ENCODE peak calls at places on chromosome 3, in four cellular contexts. One of them, this sample, is unnamed.

GRCh38 chr3:38138347-38139190 is at the start of gene MYD88:
- DNase-seq in HepG2: peak; percentile 63
- DNase-seq in GM12878: no peak
- DNase-seq in K562: peak; percentile 83
- DNase-seq in this sample: peak; percentile 82

GRCh38 chr3:128052831-128053419 is 688 bp downstream of the SEC61A1 start:
- DNase-seq in HepG2: peak; percentile 46
- DNase-seq in GM12878: no peak
- DNase-seq in K562: no peak
- DNase-seq in this sample: no peak

GRCh38 chr3:32406481-32407408 is 15.1 kb downstream of the CMTM7 start:
- DNase-seq in GM12878: no peak
- DNase-seq in HepG2: no peak
- DNase-seq in K562: no peak
- DNase-seq in this sample: no peak

GRCh38 chr3:183641875-183642274 is 6.5 kb downstream of the KLHL24 start:
- DNase-seq in K562: no peak
- DNase-seq in GM12878: no peak
- DNase-seq in HepG2: no peak
- DNase-seq in this sample: no peak

GRCh38 chr3:170762081-170762480 is 107.9 kb downstream of the RPL22L1 start:
- DNase-seq in K562: no peak
- DNase-seq in GM12878: no peak
- DNase-seq in HepG2: no peak
- DNase-seq in this sample: no peak

GRCh38 chr3:10419637-10420232 is 85.7 kb downstream of the ATP2B2 start:
- DNase-seq in HepG2: no peak
- DNase-seq in GM12878: no peak
- DNase-seq in K562: peak; percentile 55
- DNase-seq in this sample: no peak

GRCh38 chr3:27986204-27986879 is 255.1 kb upstream of the CMC1 start:
- DNase-seq in K562: no peak
- DNase-seq in HepG2: no peak
- DNase-seq in GM12878: no peak
- DNase-seq in this sample: peak; percentile 80

GRCh38 chr3:169661567-169662214 is 1.8 kb downstream of the MECOM start:
- DNase-seq in HepG2: no peak
- DNase-seq in K562: peak; percentile 19
- DNase-seq in GM12878: no peak
- DNase-seq in this sample: peak; percentile 43

GRCh38 chr3:141402476-141403171 is 34.3 kb downstream of the ZBTB38 start:
- DNase-seq in K562: no peak
- DNase-seq in HepG2: peak; percentile 33
- DNase-seq in GM12878: no peak
- DNase-seq in this sample: peak; percentile 84

GRCh38 chr3:115657168-115657567 is 33.9 kb downstream of the GAP43 start:
- DNase-seq in HepG2: no peak
- DNase-seq in K562: no peak
- DNase-seq in GM12878: no peak
- DNase-seq in this sample: peak; percentile 55

GRCh38 chr3:130915567-130916292 is 21.8 kb downstream of the ATP2C1 start:
- DNase-seq in HepG2: no peak
- DNase-seq in K562: no peak
- DNase-seq in GM12878: no peak
- DNase-seq in this sample: no peak

GRCh38 chr3:178083906-178084823 is 452.1 kb upstream of the KCNMB2 start:
- DNase-seq in K562: peak; percentile 26
- DNase-seq in HepG2: peak; percentile 10
- DNase-seq in GM12878: no peak
- DNase-seq in this sample: peak; percentile 58

GRCh38 chr3:146164071-146164470 is 3.1 kb upstream of the PLOD2 start:
- DNase-seq in GM12878: no peak
- DNase-seq in K562: no peak
- DNase-seq in HepG2: no peak
- DNase-seq in this sample: no peak

GRCh38 chr3:48414376-48415250 is 15.3 kb downstream of the PLXNB1 start:
- DNase-seq in K562: no peak
- DNase-seq in GM12878: no peak
- DNase-seq in HepG2: no peak
- DNase-seq in this sample: no peak

GRCh38 chr3:175702956-175703355 is 843.8 kb downstream of the NAALADL2 start:
- DNase-seq in HepG2: no peak
- DNase-seq in K562: no peak
- DNase-seq in GM12878: no peak
- DNase-seq in this sample: no peak

GRCh38 chr3:42906085-42906904 is at the start of gene ZNF662:
- DNase-seq in K562: no peak
- DNase-seq in GM12878: no peak
- DNase-seq in HepG2: no peak
- DNase-seq in this sample: peak; percentile 27

GRCh38 chr3:48518755-48519154 is 14.8 kb upstream of the SHISA5 start:
- DNase-seq in GM12878: no peak
- DNase-seq in HepG2: no peak
- DNase-seq in K562: no peak
- DNase-seq in this sample: no peak

GRCh38 chr3:182490601-182491485 is 302.5 kb upstream of the ATP11B start:
- DNase-seq in GM12878: no peak
- DNase-seq in HepG2: peak; percentile 7
- DNase-seq in K562: peak; percentile 20
- DNase-seq in this sample: peak; percentile 77

GRCh38 chr3:126116526-126116925 is 32.6 kb upstream of the SLC41A3 start:
- DNase-seq in GM12878: no peak
- DNase-seq in HepG2: no peak
- DNase-seq in K562: no peak
- DNase-seq in this sample: no peak

GRCh38 chr3:194928183-194928736 is 242.6 kb downstream of the FAM43A start:
- DNase-seq in GM12878: no peak
- DNase-seq in K562: no peak
- DNase-seq in HepG2: no peak
- DNase-seq in this sample: no peak

GRCh38 chr3:48641396-48641795 is 6.1 kb upstream of the SLC26A6 start:
- DNase-seq in GM12878: no peak
- DNase-seq in K562: no peak
- DNase-seq in HepG2: no peak
- DNase-seq in this sample: no peak

GRCh38 chr3:22934973-22935372 is 268.2 kb upstream of the UBE2E2 start:
- DNase-seq in K562: no peak
- DNase-seq in GM12878: no peak
- DNase-seq in HepG2: no peak
- DNase-seq in this sample: no peak

GRCh38 chr3:81910244-81910852 is 148.9 kb upstream of the GBE1 start:
- DNase-seq in HepG2: peak; percentile 46
- DNase-seq in K562: peak; percentile 10
- DNase-seq in GM12878: peak; percentile 21
- DNase-seq in this sample: peak; percentile 76

GRCh38 chr3:99911433-99911832 is 93.8 kb downstream of the CMSS1 start:
- DNase-seq in GM12878: no peak
- DNase-seq in HepG2: no peak
- DNase-seq in K562: no peak
- DNase-seq in this sample: no peak

GRCh38 chr3:144670560-144670959 is 698.9 kb downstream of the DIPK2A start:
- DNase-seq in GM12878: no peak
- DNase-seq in HepG2: no peak
- DNase-seq in K562: no peak
- DNase-seq in this sample: no peak

GRCh38 chr3:86923071-86923476 is 67.9 kb downstream of the VGLL3 start:
- DNase-seq in K562: no peak
- DNase-seq in HepG2: no peak
- DNase-seq in GM12878: no peak
- DNase-seq in this sample: no peak

GRCh38 chr3:144529562-144529961 is 557.9 kb downstream of the DIPK2A start:
- DNase-seq in HepG2: no peak
- DNase-seq in GM12878: no peak
- DNase-seq in K562: no peak
- DNase-seq in this sample: no peak

GRCh38 chr3:10817506-10817905 is 1.5 kb downstream of the SLC6A11 start:
- DNase-seq in K562: no peak
- DNase-seq in GM12878: no peak
- DNase-seq in HepG2: peak; percentile 4
- DNase-seq in this sample: no peak

GRCh38 chr3:141011511-141012262 is 39.5 kb upstream of the SPSB4 start:
- DNase-seq in K562: peak; percentile 62
- DNase-seq in HepG2: peak; percentile 45
- DNase-seq in GM12878: no peak
- DNase-seq in this sample: peak; percentile 95

GRCh38 chr3:69197922-69198540 is 75.6 kb upstream of the LMOD3 start:
- DNase-seq in K562: no peak
- DNase-seq in GM12878: no peak
- DNase-seq in HepG2: no peak
- DNase-seq in this sample: no peak
- TF ChIP-seq CREB1 in K562: no peak
- TF ChIP-seq CREB1 in GM12878: no peak
- TF ChIP-seq CREB1 in HepG2: no peak
- TF ChIP-seq CREB1 in this sample: no peak

DNA sequence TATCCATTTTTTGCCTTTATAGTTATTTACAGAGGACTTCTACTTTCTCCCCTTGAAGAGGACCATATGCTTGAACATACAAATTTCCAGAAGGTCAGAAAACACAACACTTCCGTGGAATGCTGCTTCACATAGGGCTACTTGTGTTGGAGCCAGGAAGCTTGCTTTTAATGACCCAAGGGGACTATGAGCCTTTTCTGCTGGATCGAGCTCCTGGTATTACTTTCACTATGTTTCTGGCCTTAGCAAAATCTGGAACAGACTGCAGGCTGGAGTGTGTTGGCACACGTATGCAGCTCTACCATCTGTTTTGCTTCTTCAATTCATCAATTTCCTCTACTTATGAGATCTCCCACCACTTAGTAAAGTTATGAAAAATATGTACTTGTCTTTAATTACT is 69.3 kb upstream of the CBLB start:
- DNase-seq in GM12878: no peak
- DNase-seq in K562: no peak
- DNase-seq in HepG2: no peak
- DNase-seq in this sample: peak; percentile 15
- TF ChIP-seq JUNB in GM12878: no peak
- TF ChIP-seq JUNB in K562: no peak
- TF ChIP-seq JUNB in HepG2: no peak
- TF ChIP-seq JUNB in this sample: no peak

DNA sequence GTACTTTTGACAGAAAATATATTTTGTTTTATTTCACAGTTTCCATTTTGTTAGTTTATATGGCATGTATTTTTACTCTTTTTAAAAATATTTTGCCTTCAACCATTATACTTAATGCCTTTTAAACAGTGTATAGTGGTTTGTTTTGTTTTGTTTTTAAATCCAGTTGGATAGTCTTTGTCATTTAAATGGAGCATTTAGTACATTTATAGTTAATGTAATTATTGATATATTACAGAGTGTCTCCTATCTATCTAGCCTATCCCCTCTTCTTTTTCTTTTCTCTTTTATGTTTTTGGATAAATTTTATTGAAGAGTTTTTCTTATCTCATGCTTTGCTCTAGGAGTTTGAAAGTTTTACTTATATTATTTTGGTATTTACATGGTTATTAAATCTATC is 3.6 kb downstream of the SAMMSON start:
- DNase-seq in HepG2: no peak
- DNase-seq in GM12878: no peak
- DNase-seq in K562: no peak
- DNase-seq in this sample: no peak
- TF ChIP-seq CREB1 in HepG2: no peak
- TF ChIP-seq CREB1 in GM12878: no peak
- TF ChIP-seq CREB1 in K562: no peak
- TF ChIP-seq CREB1 in this sample: no peak

GRCh38 chr3:77446084-77446483 is 406.2 kb downstream of the ROBO2 start:
- DNase-seq in HepG2: no peak
- DNase-seq in GM12878: no peak
- DNase-seq in K562: no peak
- DNase-seq in this sample: no peak
- TF ChIP-seq JUNB in HepG2: no peak
- TF ChIP-seq JUNB in GM12878: no peak
- TF ChIP-seq JUNB in K562: no peak
- TF ChIP-seq JUNB in this sample: no peak

GRCh38 chr3:57889807-57890206 is 118.4 kb upstream of the FLNB start:
- DNase-seq in HepG2: no peak
- DNase-seq in GM12878: no peak
- DNase-seq in K562: no peak
- DNase-seq in this sample: no peak
- TF ChIP-seq CREB1 in HepG2: no peak
- TF ChIP-seq CREB1 in GM12878: no peak
- TF ChIP-seq CREB1 in K562: no peak
- TF ChIP-seq CREB1 in this sample: no peak

GRCh38 chr3:166362698-166363097 is 525.5 kb upstream of the BCHE start:
- DNase-seq in HepG2: no peak
- DNase-seq in GM12878: no peak
- DNase-seq in K562: no peak
- DNase-seq in this sample: no peak
- TF ChIP-seq JUNB in HepG2: no peak
- TF ChIP-seq JUNB in GM12878: no peak
- TF ChIP-seq JUNB in K562: no peak
- TF ChIP-seq JUNB in this sample: no peak

GRCh38 chr3:52451237-52452083 is 2.4 kb downstream of the TNNC1 start:
- DNase-seq in K562: peak; percentile 24
- DNase-seq in GM12878: no peak
- DNase-seq in HepG2: peak; percentile 77
- DNase-seq in this sample: no peak

GRCh38 chr3:52454235-52454937 is 545 bp upstream of the TNNC1 start:
- DNase-seq in HepG2: no peak
- DNase-seq in GM12878: no peak
- DNase-seq in K562: no peak
- DNase-seq in this sample: no peak

GRCh38 chr3:52452126-52452525 is 1.7 kb downstream of the TNNC1 start:
- DNase-seq in HepG2: no peak
- DNase-seq in GM12878: no peak
- DNase-seq in K562: no peak
- DNase-seq in this sample: no peak

GRCh38 chr3:52453496-52454234 is at the start of gene TNNC1:
- DNase-seq in K562: no peak
- DNase-seq in HepG2: peak; percentile 56
- DNase-seq in GM12878: no peak
- DNase-seq in this sample: peak; percentile 71

DNA sequence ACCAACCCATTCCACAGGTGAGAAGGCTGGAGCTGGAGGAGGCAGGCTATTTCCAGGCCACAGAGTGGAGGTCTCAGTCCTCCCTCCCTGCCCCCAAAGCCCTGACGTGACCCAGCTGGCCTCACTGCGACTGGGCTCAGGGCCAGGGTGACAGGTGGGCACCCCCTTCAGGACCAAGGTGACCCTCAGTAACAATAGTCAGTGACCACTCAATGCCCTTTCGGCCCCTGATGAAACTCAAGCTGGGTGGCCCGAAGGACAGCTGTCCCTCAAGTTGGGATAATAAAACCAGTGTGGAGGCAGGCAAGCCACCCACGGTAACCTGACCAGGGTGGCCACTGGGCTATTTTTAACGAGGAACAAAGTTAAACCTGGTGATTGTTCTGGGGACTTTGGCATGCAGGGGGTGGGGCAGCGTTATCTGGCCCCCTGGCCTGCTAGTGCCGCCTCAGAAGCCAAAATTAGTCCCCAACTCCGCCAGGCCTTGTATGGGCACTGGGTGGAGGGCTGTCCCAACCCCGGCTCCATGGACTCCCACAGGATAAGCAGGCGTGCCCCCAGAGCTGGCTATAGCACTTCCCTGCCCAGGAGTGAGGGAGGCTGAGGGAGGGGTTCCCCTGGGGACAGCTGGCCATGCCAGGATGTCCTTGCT is 1.1 kb downstream of the TNNC1 start:
- DNase-seq in GM12878: no peak
- DNase-seq in HepG2: peak; percentile 32
- DNase-seq in K562: no peak
- DNase-seq in this sample: no peak
- TF ChIP-seq CREB1 in GM12878: no peak
- TF ChIP-seq CREB1 in HepG2: no peak
- TF ChIP-seq CREB1 in K562: no peak
- TF ChIP-seq CREB1 in this sample: no peak

GRCh38 chr3:120693439-120694172 is 11.6 kb upstream of the HGD start:
- DNase-seq in HepG2: peak; percentile 86
- DNase-seq in K562: no peak
- DNase-seq in GM12878: no peak
- DNase-seq in this sample: no peak
- TF ChIP-seq JUNB in HepG2: no peak
- TF ChIP-seq JUNB in K562: no peak
- TF ChIP-seq JUNB in GM12878: no peak
- TF ChIP-seq JUNB in this sample: no peak

This sample was measured in GM23338.